ENCODE peak calls at places on chromosomes 13 and 19, in ten cellular contexts. F is GM12878, V is esophagus muscularis mucosa, H is endothelial cell of umbilical vein, Q is Panc1, L is H1, B is breast epithelium, M is transverse colon, T is K562, D is HCT116. J is an unnamed sample. For H3K9me3, the result is how much of the 10 kb centered on the place peaks cover.

GRCh38 chr13:32300920-32301319 is 14.2 kb downstream of the ZAR1L start:
- DNase-seq in F (no peak), V (no peak), H (no peak), Q (no peak), L (no peak), B (no peak), M (no peak), T (no peak), D (no peak), J (no peak)

GRCh38 chr13:113061271-113061625 is 44.3 kb upstream of the F7 start:
- DNase-seq in F (no peak), V (no peak), H (no peak), Q (no peak), L (no peak), B (no peak), M (no peak), T (no peak), D (no peak), J (peak)

GRCh38 chr19:33404506-33404905 is 31.0 kb downstream of the CEBPG start:
- DNase-seq in F (no peak), V (no peak), H (no peak), Q (no peak), L (no peak), B (peak), M (peak), T (no peak), D (no peak), J (peak)

GRCh38 chr13:27481766-27482165 is 31.4 kb upstream of the MTIF3 start:
- DNase-seq in F (no peak), V (no peak), H (peak), Q (no peak), L (peak), B (no peak), M (peak), T (peak), D (peak), J (no peak)

GRCh38 chr13:82636119-82636518 is 1246.2 kb downstream of the SLITRK1 start:
- DNase-seq in F (no peak), V (no peak), H (no peak), Q (no peak), L (no peak), B (no peak), M (no peak), T (no peak), D (no peak), J (no peak)

GRCh38 chr13:20118268-20119140 is 42.3 kb downstream of the GJA3 start:
- DNase-seq in F (no peak), V (no peak), H (peak), Q (no peak), L (no peak), B (no peak), M (peak), T (peak), D (no peak), J (no peak)

GRCh38 chr13:100138859-100139491 is 50.1 kb downstream of the PCCA start:
- DNase-seq in F (no peak), V (no peak), H (peak), Q (no peak), L (no peak), B (no peak), M (no peak), T (no peak), D (no peak), J (no peak)

GRCh38 chr19:7242601-7243258 is 51.5 kb downstream of the INSR start:
- DNase-seq in F (peak), V (no peak), H (peak), Q (no peak), L (no peak), B (no peak), M (no peak), T (no peak), D (no peak), J (no peak)

GRCh38 chr13:112061367-112062046 is 5.4 kb upstream of the SOX1 start:
- DNase-seq in F (no peak), V (no peak), H (no peak), Q (no peak), L (peak), B (no peak), M (no peak), T (no peak), D (no peak), J (no peak)

GRCh38 chr19:19157808-19158207 is 12.3 kb downstream of the MEF2B start:
- DNase-seq in F (no peak), V (no peak), H (no peak), Q (no peak), L (no peak), B (no peak), M (no peak), T (no peak), D (no peak), J (no peak)

GRCh38 chr13:24146961-24147569 is 13.5 kb upstream of the SPATA13 start:
- DNase-seq in F (no peak), V (no peak), H (no peak), Q (no peak), L (no peak), B (no peak), M (no peak), T (no peak), D (no peak), J (no peak)

GRCh38 chr13:43221611-43222010 is 198.2 kb downstream of the DNAJC15 start:
- DNase-seq in F (no peak), V (no peak), H (no peak), Q (no peak), L (no peak), B (no peak), M (no peak), T (no peak), D (no peak), J (no peak)

GRCh38 chr13:98827449-98827848 is 75.0 kb upstream of the SLC15A1 start:
- DNase-seq in F (no peak), V (no peak), H (no peak), Q (no peak), L (peak), B (no peak), M (no peak), T (no peak), D (no peak), J (no peak)

GRCh38 chr13:92187378-92187989 is 789.1 kb downstream of the GPC5 start:
- DNase-seq in F (no peak), V (no peak), H (peak), Q (peak), L (no peak), B (no peak), M (no peak), T (peak), D (no peak), J (no peak)

GRCh38 chr19:15072930-15073647 is 8.9 kb upstream of the OR1I1 start:
- DNase-seq in F (no peak), V (no peak), H (no peak), Q (no peak), L (peak), B (peak), M (no peak), T (no peak), D (no peak), J (no peak)

GRCh38 chr19:55640043-55640576 is 692 bp upstream of the ZNF580 start:
- DNase-seq in F (no peak), V (no peak), H (peak), Q (no peak), L (no peak), B (peak), M (peak), T (peak), D (no peak), J (no peak)

GRCh38 chr19:2050991-2051770 is at the start of gene MKNK2:
- DNase-seq in F (no peak), V (peak), H (peak), Q (no peak), L (peak), B (peak), M (peak), T (peak), D (no peak), J (peak)

GRCh38 chr13:91725646-91726045 is 327.2 kb downstream of the GPC5 start:
- DNase-seq in F (no peak), V (no peak), H (no peak), Q (no peak), L (no peak), B (no peak), M (no peak), T (no peak), D (no peak), J (no peak)

GRCh38 chr19:6059996-6060599 is 50.2 kb downstream of the RFX2 start:
- DNase-seq in F (no peak), V (no peak), H (no peak), Q (no peak), L (no peak), B (peak), M (peak), T (no peak), D (no peak), J (peak)

GRCh38 chr13:98984118-98984517 is 6.3 kb upstream of the DOCK9 start:
- DNase-seq in F (no peak), V (no peak), H (no peak), Q (peak), L (no peak), B (no peak), M (no peak), T (no peak), D (no peak), J (no peak)

GRCh38 chr13:75186384-75186783 is 295.6 kb downstream of the TBC1D4 start:
- DNase-seq in F (no peak), V (no peak), H (peak), Q (no peak), L (no peak), B (no peak), M (no peak), T (no peak), D (no peak), J (no peak)

GRCh38 chr13:49308977-49309408 is 61.3 kb downstream of the CDADC1 start:
- DNase-seq in F (no peak), V (no peak), H (peak), Q (no peak), L (no peak), B (no peak), M (no peak), T (no peak), D (no peak), J (no peak)

GRCh38 chr13:32940601-32941000 is 75.6 kb upstream of the KL start:
- DNase-seq in F (no peak), V (no peak), H (no peak), Q (no peak), L (no peak), B (no peak), M (no peak), T (no peak), D (no peak), J (no peak)

GRCh38 chr19:31114585-31114984 is 234.7 kb downstream of the TSHZ3 start:
- DNase-seq in F (no peak), V (no peak), H (no peak), Q (no peak), L (no peak), B (no peak), M (no peak), T (no peak), D (no peak), J (no peak)

GRCh38 chr13:112720814-112721197 is 31.0 kb downstream of the ATP11A start:
- DNase-seq in F (no peak), V (no peak), H (no peak), Q (no peak), L (no peak), B (no peak), M (no peak), T (no peak), D (no peak), J (no peak)

GRCh38 chr19:42468273-42468796 is 25.6 kb upstream of the CXCL17 start:
- DNase-seq in F (no peak), V (no peak), H (no peak), Q (no peak), L (no peak), B (no peak), M (peak), T (no peak), D (peak), J (no peak)

GRCh38 chr19:15317392-15318011 is 14.8 kb downstream of the BRD4 start:
- DNase-seq in F (no peak), V (no peak), H (no peak), Q (no peak), L (no peak), B (no peak), M (no peak), T (no peak), D (no peak), J (no peak)

GRCh38 chr19:18176367-18177310 is 3.0 kb downstream of the IFI30 start:
- DNase-seq in F (no peak), V (no peak), H (no peak), Q (no peak), L (no peak), B (no peak), M (no peak), T (no peak), D (no peak), J (no peak)

GRCh38 chr19:46660601-46661019 is 372 bp downstream of the DACT3 start:
- DNase-seq in F (no peak), V (no peak), H (no peak), Q (no peak), L (no peak), B (no peak), M (no peak), T (peak), D (no peak), J (no peak)

GRCh38 chr13:110950356-110950755 is 35.5 kb upstream of the ANKRD10 start:
- DNase-seq in F (no peak), V (no peak), H (no peak), Q (no peak), L (no peak), B (no peak), M (no peak), T (no peak), D (no peak), J (no peak)

GRCh38 chr13:34066344-34066743 is 248.4 kb downstream of the RFC3 start:
- DNase-seq in F (no peak), V (no peak), H (no peak), Q (no peak), L (no peak), B (no peak), M (no peak), T (no peak), D (no peak), J (no peak)

GRCh38 chr13:66558511-66558910 is 671.6 kb downstream of the PCDH9 start:
- DNase-seq in F (no peak), V (no peak), H (no peak), Q (no peak), L (no peak), B (no peak), M (no peak), T (no peak), D (no peak), J (no peak)

GRCh38 chr13:111519041-111519440 is 198.6 kb downstream of the TEX29 start:
- DNase-seq in F (no peak), V (no peak), H (no peak), Q (no peak), L (no peak), B (peak), M (no peak), T (no peak), D (no peak), J (no peak)

GRCh38 chr19:48962029-48962848 is 2.9 kb upstream of the FTL start:
- DNase-seq in F (no peak), V (no peak), H (no peak), Q (no peak), L (peak), B (no peak), M (peak), T (peak), D (no peak), J (no peak)

GRCh38 chr19:3605770-3606169 is 905 bp downstream of the TBXA2R start:
- DNase-seq in F (no peak), V (no peak), H (no peak), Q (no peak), L (no peak), B (no peak), M (no peak), T (no peak), D (no peak), J (no peak)

GRCh38 chr19:3605361-3605760 is 1.3 kb downstream of the TBXA2R start:
- DNase-seq in F (no peak), V (no peak), H (no peak), Q (no peak), L (no peak), B (no peak), M (no peak), T (no peak), D (no peak), J (no peak)

GRCh38 chr19:3606690-3607289 is at the start of gene TBXA2R:
- DNase-seq in F (no peak), V (no peak), H (peak), Q (no peak), L (peak), B (no peak), M (peak), T (peak), D (peak), J (no peak)

GRCh38 chr19:3604987-3605343 is 1.7 kb downstream of the TBXA2R start:
- DNase-seq in F (peak), V (no peak), H (no peak), Q (no peak), L (no peak), B (no peak), M (no peak), T (no peak), D (no peak), J (no peak)

DNA sequence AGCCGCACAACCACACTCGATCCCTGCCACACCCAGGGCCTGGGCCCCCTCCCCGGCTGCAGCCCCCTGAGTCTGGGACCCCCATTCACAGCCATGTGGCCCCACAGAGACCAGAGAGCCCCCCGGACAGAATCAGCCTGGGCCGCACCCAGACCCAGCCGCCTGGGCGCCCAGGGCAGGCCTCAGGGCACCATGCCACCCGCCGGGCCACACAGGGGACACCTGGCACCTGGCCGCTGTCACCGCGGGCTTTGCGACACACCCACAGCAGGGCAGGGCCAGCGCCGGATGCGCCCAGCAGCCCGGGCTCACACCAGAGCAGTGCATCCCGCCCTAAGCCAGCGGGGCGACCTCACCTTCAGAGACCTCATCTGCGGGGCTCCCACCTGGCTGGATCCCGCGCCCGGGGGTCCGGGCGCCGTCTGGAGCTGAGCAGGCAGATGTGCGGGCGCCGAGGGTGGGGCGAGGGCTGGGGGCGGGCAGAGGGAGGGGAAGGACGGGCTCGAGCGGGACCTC is 443 bp downstream of the TBXA2R start:
- DNase-seq in F (no peak), V (no peak), H (no peak), Q (no peak), L (peak), B (peak), M (peak), T (peak), D (peak), J (peak)
- H3K27ac ChIP-seq in F (no peak), V (peak), H (no peak), Q (no peak), L (no peak), B (peak), M (peak), T (peak), D (peak), J (peak)

GRCh38 chr19:43486412-43486811 is 18.1 kb downstream of the PHLDB3 start:
- DNase-seq in F (no peak), V (no peak), H (no peak), Q (no peak), L (no peak), B (no peak), M (no peak), T (no peak), D (no peak), J (no peak)
- H3K9me3 ChIP-seq in F (under half), V (under half), H (under half), Q (under half), L (under half), B (under half), M (under half), T (under half), D (under half), J (under half)

DNA sequence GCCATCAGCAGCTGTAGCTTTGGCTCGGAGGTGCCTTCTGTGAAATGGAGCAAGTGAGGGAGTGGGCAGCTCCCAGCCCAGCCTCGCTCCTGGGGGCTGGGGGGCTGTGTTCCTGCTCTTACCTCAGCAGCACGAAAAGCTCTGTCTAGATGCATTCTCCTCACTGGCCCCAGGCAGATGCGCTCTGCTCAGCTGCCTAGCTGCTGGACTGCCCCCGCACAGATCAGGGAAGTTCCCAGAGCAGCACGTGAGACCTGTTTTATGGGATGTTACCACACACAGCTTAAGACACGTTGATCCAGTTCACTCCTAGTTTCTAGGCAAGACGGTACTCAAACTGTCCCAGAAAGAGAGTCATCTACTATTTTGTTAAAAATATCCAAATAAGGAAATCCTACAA is 13.6 kb downstream of the LCP1 start:
- DNase-seq in F (no peak), V (no peak), H (no peak), Q (no peak), L (no peak), B (no peak), M (peak), T (no peak), D (no peak), J (no peak)
- TF ChIP-seq POLR2AphosphoS5 in F (peak), V (no peak), H (no peak), Q (no peak), L (no peak), B (no peak), M (no peak), T (no peak), D (no peak), J (no peak)

DNA sequence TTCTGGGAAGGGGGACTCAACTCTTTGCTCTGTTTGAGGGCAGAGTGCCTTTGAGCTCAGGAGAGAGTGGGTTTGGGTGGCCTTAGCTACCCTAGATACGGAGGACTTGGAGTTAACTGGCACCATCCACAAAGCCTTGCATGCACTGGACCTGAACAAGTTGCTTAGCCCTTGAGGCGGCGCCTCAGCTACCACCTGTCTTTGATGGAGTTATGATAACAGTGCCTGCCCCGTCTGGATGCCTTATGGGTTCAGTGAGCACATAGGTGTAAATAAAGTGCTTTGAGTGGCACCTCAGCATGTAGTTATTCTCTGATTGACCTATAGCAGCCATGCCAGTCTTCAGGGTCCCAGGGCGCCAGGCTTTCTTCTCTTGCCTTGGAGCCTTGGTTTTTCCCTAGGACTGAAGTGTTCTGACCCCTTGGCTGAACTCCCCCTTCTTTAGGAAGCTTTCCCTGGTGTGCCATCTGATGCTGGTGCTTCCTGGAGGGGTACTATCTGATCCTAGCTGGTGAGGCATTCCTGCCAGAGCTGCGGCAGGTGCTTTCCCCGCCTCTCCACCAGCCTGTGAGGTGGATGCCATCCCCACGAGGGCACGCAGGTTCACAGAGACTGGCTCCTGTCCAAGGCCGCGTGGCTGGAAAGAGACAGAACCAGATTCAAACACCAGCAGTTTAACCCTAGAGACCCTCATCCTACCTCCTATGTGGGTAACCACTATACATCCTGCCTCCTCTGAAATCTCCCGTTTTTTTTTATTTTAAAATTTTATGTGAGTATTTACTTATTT is 5.8 kb downstream of the BCKDHA start:
- DNase-seq in F (no peak), V (no peak), H (no peak), Q (no peak), L (no peak), B (no peak), M (no peak), T (no peak), D (no peak), J (no peak)
- H3K27ac ChIP-seq in F (no peak), V (no peak), H (no peak), Q (no peak), L (no peak), B (no peak), M (no peak), T (no peak), D (no peak), J (no peak)

DNA sequence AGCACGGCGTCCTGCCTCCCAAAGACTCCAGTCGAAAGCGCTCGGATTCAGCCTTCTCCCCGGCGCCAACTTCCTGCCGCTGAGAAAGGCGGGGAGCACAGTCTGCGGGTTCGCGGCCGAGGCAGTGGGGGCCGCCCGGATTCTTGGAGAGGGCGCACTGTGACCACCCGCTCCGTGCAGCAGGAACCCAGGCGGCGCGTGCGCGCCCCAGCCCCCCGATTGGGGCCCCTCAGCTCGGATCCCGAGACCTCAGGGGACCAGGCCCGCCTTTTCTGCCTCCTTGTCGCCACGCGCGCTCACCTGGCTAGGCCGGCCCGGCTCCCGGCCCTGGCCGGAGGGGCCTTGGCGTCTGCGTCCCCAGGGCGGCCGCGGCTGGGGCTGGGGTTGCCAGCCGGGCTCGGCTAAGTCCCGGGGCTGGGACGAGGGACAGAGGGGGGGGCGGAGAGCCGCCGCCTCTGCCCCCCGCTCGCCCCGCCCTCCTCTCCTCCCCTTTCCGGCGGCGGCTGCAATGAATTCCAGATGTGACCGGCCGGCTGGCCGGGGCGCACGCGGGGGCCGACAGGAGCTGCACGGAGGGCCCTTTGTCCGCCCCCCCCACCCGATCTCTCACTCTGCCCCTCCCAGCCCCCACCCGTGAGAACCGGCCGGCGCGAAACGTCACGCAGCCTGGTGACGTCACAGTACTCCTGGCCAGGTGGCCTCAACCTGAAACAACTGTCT is at the start of gene S1PR2:
- DNase-seq in F (no peak), V (no peak), H (peak), Q (no peak), L (peak), B (peak), M (peak), T (peak), D (peak), J (peak)
- H3K9me3 ChIP-seq in F (under half), V (under half), H (under half), Q (under half), L (under half), B (under half), M (under half), T (under half), D (under half), J (under half)

J was measured in suprapubic skin.